ENCODE peak calls at places on chromosomes 7 and 10, in five cellular contexts. V, M, Q, Y and E are unnamed samples.

GRCh38 chr10:121437596-121437995 is 160.6 kb downstream of the FGFR2 start:
- DNase-seq in V (no peak), M (no peak), Q (peak; percentile 54), Y (no peak), E (no peak)

GRCh38 chr7:111424768-111425167 is 137.5 kb downstream of the IMMP2L start:
- DNase-seq in V (peak; percentile 54), M (no peak), Q (no peak), Y (no peak), E (no peak)

GRCh38 chr7:112892263-112892662 is 102.1 kb upstream of the TMEM168 start:
- DNase-seq in V (no peak), M (no peak), Q (no peak), Y (no peak), E (no peak)

GRCh38 chr7:81333536-81333935 is 414.7 kb upstream of the SEMA3C start:
- DNase-seq in V (no peak), M (no peak), Q (no peak), Y (no peak), E (no peak)

GRCh38 chr7:22561895-22562593 is 62.1 kb upstream of the STEAP1B start:
- DNase-seq in V (no peak), M (no peak), Q (no peak), Y (peak; percentile 37), E (no peak)

GRCh38 chr7:142867398-142868187 is 12.7 kb downstream of the EPHB6 start:
- DNase-seq in V (no peak), M (no peak), Q (no peak), Y (no peak), E (no peak)

GRCh38 chr10:88117869-88118632 is 254.6 kb downstream of the PTEN start:
- DNase-seq in V (no peak), M (peak; percentile 10), Q (no peak), Y (no peak), E (no peak)

GRCh38 chr7:149669121-149669818 is 104.1 kb downstream of the ZNF467 start:
- DNase-seq in V (peak; percentile 7), M (peak; percentile 51), Q (no peak), Y (peak; percentile 41), E (no peak)

GRCh38 chr7:132859199-132859598 is 222.7 kb downstream of the CHCHD3 start:
- DNase-seq in V (no peak), M (no peak), Q (no peak), Y (no peak), E (no peak)

GRCh38 chr7:117332031-117332430 is 9.2 kb upstream of the WNT2 start:
- DNase-seq in V (no peak), M (no peak), Q (no peak), Y (no peak), E (no peak)

GRCh38 chr10:122551450-122551849 is 9.1 kb upstream of the DMBT1 start:
- DNase-seq in V (peak; percentile 36), M (no peak), Q (no peak), Y (no peak), E (no peak)

GRCh38 chr7:101882595-101883564 is 65.5 kb downstream of the CUX1 start:
- DNase-seq in V (peak; percentile 99), M (peak; percentile 98), Q (peak; percentile 59), Y (peak; percentile 96), E (no peak)

GRCh38 chr7:3066506-3066905 is 22.8 kb upstream of the CARD11 start:
- DNase-seq in V (no peak), M (no peak), Q (no peak), Y (no peak), E (no peak)

GRCh38 chr7:54946764-54947163 is 72.1 kb upstream of the EGFR start:
- DNase-seq in V (no peak), M (no peak), Q (no peak), Y (no peak), E (no peak)

GRCh38 chr10:110372656-110373055 is 67.9 kb upstream of the SMNDC1 start:
- DNase-seq in V (no peak), M (peak; percentile 43), Q (no peak), Y (no peak), E (no peak)

GRCh38 chr7:65809259-65809981 is 63.5 kb upstream of the VKORC1L1 start:
- DNase-seq in V (no peak), M (no peak), Q (no peak), Y (no peak), E (peak; percentile 95)

GRCh38 chr10:17025444-17026295 is 103.9 kb downstream of the CUBN start:
- DNase-seq in V (peak; percentile 17), M (peak; percentile 21), Q (peak; percentile 19), Y (peak; percentile 83), E (no peak)

GRCh38 chr10:92809845-92810244 is 38.5 kb upstream of the EXOC6 start:
- DNase-seq in V (no peak), M (no peak), Q (no peak), Y (no peak), E (no peak)

GRCh38 chr7:149879801-149880738 is 6.3 kb downstream of the ATP6V0E2 start:
- DNase-seq in V (no peak), M (no peak), Q (no peak), Y (no peak), E (no peak)

GRCh38 chr7:20786779-20787651 is at the start of gene SP8:
- DNase-seq in V (peak; percentile 31), M (no peak), Q (peak; percentile 91), Y (peak; percentile 89), E (no peak)

GRCh38 chr7:157613575-157614322 is 276.9 kb downstream of the DNAJB6 start:
- DNase-seq in V (no peak), M (no peak), Q (no peak), Y (no peak), E (no peak)

GRCh38 chr7:70434376-70434775 is 697.6 kb upstream of the GALNT17 start:
- DNase-seq in V (no peak), M (no peak), Q (no peak), Y (no peak), E (no peak)

GRCh38 chr7:120260111-120260510 is 12.9 kb upstream of the KCND2 start:
- DNase-seq in V (no peak), M (no peak), Q (no peak), Y (no peak), E (no peak)

GRCh38 chr7:57305192-57305748 is 144.7 kb upstream of the ZNF716 start:
- DNase-seq in V (no peak), M (no peak), Q (peak; percentile 22), Y (peak; percentile 4), E (no peak)

GRCh38 chr10:62541811-62542210 is 167.6 kb downstream of the ZNF365 start:
- DNase-seq in V (no peak), M (no peak), Q (no peak), Y (no peak), E (no peak)

GRCh38 chr7:45940939-45941338 is 19.9 kb upstream of the IGFBP3 start:
- DNase-seq in V (no peak), M (no peak), Q (no peak), Y (no peak), E (no peak)

GRCh38 chr7:45938626-45939302 is 17.7 kb upstream of the IGFBP3 start:
- DNase-seq in V (peak; percentile 44), M (no peak), Q (no peak), Y (peak; percentile 9), E (no peak)

GRCh38 chr7:45937301-45937700 is 16.2 kb upstream of the IGFBP3 start:
- DNase-seq in V (no peak), M (no peak), Q (no peak), Y (no peak), E (no peak)

GRCh38 chr7:45937862-45938261 is 16.8 kb upstream of the IGFBP3 start:
- DNase-seq in V (no peak), M (no peak), Q (no peak), Y (no peak), E (no peak)

GRCh38 chr7:45939574-45939973 is 18.5 kb upstream of the IGFBP3 start:
- DNase-seq in V (no peak), M (no peak), Q (no peak), Y (no peak), E (no peak)
- TF ChIP-seq ZBTB33 in V (no peak), M (no peak), Q (no peak), Y (no peak), E (no peak)

GRCh38 chr7:151800391-151800790 is 76.5 kb downstream of the PRKAG2 start:
- DNase-seq in V (no peak), M (no peak), Q (no peak), Y (no peak), E (no peak)

GRCh38 chr7:151800861-151801260 is 76.1 kb downstream of the PRKAG2 start:
- DNase-seq in V (no peak), M (no peak), Q (no peak), Y (no peak), E (no peak)

GRCh38 chr7:151801291-151801690 is 75.6 kb downstream of the PRKAG2 start:
- DNase-seq in V (no peak), M (no peak), Q (no peak), Y (no peak), E (no peak)

GRCh38 chr7:151798851-151799428 is 78.0 kb downstream of the PRKAG2 start:
- DNase-seq in V (no peak), M (no peak), Q (no peak), Y (no peak), E (no peak)

DNA sequence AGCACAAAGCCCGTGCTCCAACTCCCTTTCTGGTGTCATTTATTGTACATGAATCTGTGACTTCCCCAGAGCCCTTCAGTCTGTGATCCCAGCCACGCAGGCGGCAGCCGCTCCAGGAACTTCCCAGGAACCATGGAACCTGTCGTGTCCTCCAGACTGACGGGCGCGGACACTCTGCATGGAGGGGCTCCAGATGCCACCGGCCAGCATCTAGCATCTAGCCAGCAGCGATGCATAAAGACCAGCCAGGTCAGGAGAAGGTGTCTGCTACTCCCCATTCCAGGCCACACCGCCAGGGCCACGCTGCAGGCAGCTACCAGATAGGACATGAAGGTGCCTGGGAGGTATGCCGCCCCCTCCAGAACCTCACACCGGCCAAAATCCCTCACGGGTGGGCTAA is 77.4 kb downstream of the PRKAG2 start:
- DNase-seq in V (no peak), M (no peak), Q (no peak), Y (no peak), E (no peak)
- TF ChIP-seq ZBTB33 in V (no peak), M (no peak), Q (no peak), Y (no peak), E (no peak)

GRCh38 chr7:98755138-98755898 is 114.5 kb downstream of the TMEM130 start:
- DNase-seq in V (no peak), M (no peak), Q (peak; percentile 70), Y (no peak), E (no peak)
- TF ChIP-seq ZBTB33 in V (no peak), M (no peak), Q (no peak), Y (no peak), E (no peak)

GRCh38 chr7:158824028-158824427 is 5.3 kb downstream of the ESYT2 start:
- DNase-seq in V (no peak), M (no peak), Q (no peak), Y (peak; percentile 42), E (peak; percentile 61)

GRCh38 chr7:158821173-158822021 is 7.9 kb downstream of the ESYT2 start:
- DNase-seq in V (peak; percentile 55), M (peak; percentile 90), Q (no peak), Y (peak; percentile 70), E (no peak)

GRCh38 chr7:158818325-158819213 is 10.7 kb downstream of the ESYT2 start:
- DNase-seq in V (peak; percentile 91), M (peak; percentile 95), Q (peak; percentile 86), Y (peak; percentile 86), E (peak; percentile 47)

GRCh38 chr7:158819571-158820203 is 9.6 kb downstream of the ESYT2 start:
- DNase-seq in V (no peak), M (no peak), Q (no peak), Y (peak; percentile 78), E (no peak)

DNA sequence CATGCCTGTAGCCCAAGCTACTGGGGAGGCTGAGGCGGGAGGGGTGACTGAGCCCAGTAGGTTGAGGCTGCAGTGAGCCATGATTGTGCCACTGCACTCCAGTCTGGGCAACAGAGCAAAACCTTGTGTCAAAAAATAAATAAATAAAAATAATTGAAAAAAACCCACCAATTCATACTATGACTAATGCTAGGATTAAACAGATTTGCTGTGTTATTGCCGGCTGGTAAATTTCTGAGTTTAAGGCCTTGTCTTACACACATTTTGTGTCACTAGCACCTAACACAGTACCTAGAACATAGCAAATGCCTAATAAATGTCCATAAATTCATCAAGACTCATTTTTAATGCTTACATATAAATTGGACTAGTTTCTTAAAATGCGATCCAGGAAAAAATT is 8.7 kb downstream of the ESYT2 start:
- DNase-seq in V (no peak), M (no peak), Q (no peak), Y (no peak), E (no peak)
- TF ChIP-seq ZBTB33 in V (no peak), M (no peak), Q (no peak), Y (no peak), E (no peak)